ENCODE peak calls at places on chromosomes 7 and 10, in seven cellular contexts. K, M, N, B, P, C and E are unnamed samples.

GRCh38 chr10:27820637-27821036 is 75.0 kb upstream of the MKX start:
- DNase-seq in C (no peak), K (no peak), B (no peak), M (peak), P (no peak), N (no peak), E (no peak)

GRCh38 chr7:336810-337566 is 47.0 kb downstream of the FOXL3 start:
- DNase-seq in P (no peak), K (no peak), C (no peak), N (no peak), B (no peak), M (no peak), E (no peak)

GRCh38 chr10:96271017-96271815 is at the start of gene BLNK:
- DNase-seq in M (no peak), N (peak), P (no peak), K (peak), C (no peak), B (peak), E (peak)

GRCh38 chr7:85750454-85750949 is 563.6 kb upstream of the SEMA3D start:
- DNase-seq in M (no peak), B (no peak), N (peak), K (no peak), P (no peak), C (no peak), E (peak)

GRCh38 chr7:18508441-18509427 is 13.2 kb downstream of the HDAC9 start:
- DNase-seq in K (no peak), B (no peak), P (no peak), N (peak), M (no peak), C (no peak), E (peak)

GRCh38 chr10:30817541-30817940 is 188.0 kb upstream of the LYZL2 start:
- DNase-seq in C (no peak), N (no peak), K (no peak), B (no peak), P (no peak), M (no peak), E (no peak)

GRCh38 chr10:94208315-94208714 is 154.4 kb downstream of the NOC3L start:
- DNase-seq in B (no peak), K (no peak), M (no peak), N (no peak), P (no peak), C (no peak), E (no peak)

GRCh38 chr10:67764012-67764822 is 68.2 kb upstream of the CTNNA3 start:
- DNase-seq in C (peak), N (peak), M (peak), P (peak), K (peak), B (peak), E (peak)

GRCh38 chr10:124704428-124704805 is 39.8 kb downstream of the FAM53B start:
- DNase-seq in M (no peak), P (no peak), C (no peak), K (no peak), B (no peak), N (no peak), E (no peak)

GRCh38 chr10:49242604-49243003 is 54.4 kb upstream of the TMEM273 start:
- DNase-seq in N (no peak), M (no peak), K (peak), C (no peak), P (no peak), B (peak), E (no peak)

GRCh38 chr10:92627845-92628480 is 35.0 kb downstream of the KIF11 start:
- DNase-seq in P (no peak), B (no peak), C (no peak), K (no peak), M (no peak), N (no peak), E (no peak)

GRCh38 chr7:70434376-70434775 is 697.6 kb upstream of the GALNT17 start:
- DNase-seq in M (no peak), K (no peak), P (no peak), N (no peak), C (no peak), B (no peak), E (no peak)

GRCh38 chr7:70434821-70435220 is 697.1 kb upstream of the GALNT17 start:
- DNase-seq in P (no peak), M (no peak), K (no peak), C (no peak), N (no peak), B (no peak), E (no peak)

GRCh38 chr7:70435634-70436033 is 696.3 kb upstream of the GALNT17 start:
- DNase-seq in M (no peak), C (no peak), N (no peak), B (no peak), P (no peak), K (no peak), E (no peak)

GRCh38 chr7:70436815-70437350 is 695.1 kb upstream of the GALNT17 start:
- DNase-seq in M (no peak), N (no peak), K (no peak), C (no peak), B (no peak), P (no peak), E (no peak)

GRCh38 chr7:70432567-70433001 is 699.4 kb upstream of the GALNT17 start:
- DNase-seq in P (no peak), B (no peak), N (no peak), C (no peak), K (no peak), M (no peak), E (no peak)
- H3K27ac ChIP-seq in P (no peak), B (no peak), N (no peak), C (no peak), K (no peak), M (no peak), E (no peak)

GRCh38 chr7:112882506-112882905 is 92.3 kb upstream of the TMEM168 start:
- DNase-seq in B (no peak), M (no peak), N (no peak), K (no peak), C (no peak), P (no peak), E (no peak)
- H3K27ac ChIP-seq in B (no peak), M (no peak), N (no peak), K (no peak), C (no peak), P (no peak), E (no peak)

GRCh38 chr7:87060288-87060537 is 759 bp upstream of the ELAPOR2 start:
- DNase-seq in P (no peak), M (no peak), N (no peak), K (no peak), C (no peak), B (no peak), E (no peak)

GRCh38 chr7:87059525-87060287 is at the start of gene ELAPOR2:
- DNase-seq in C (peak), N (peak), B (peak), M (peak), P (peak), K (peak), E (no peak)

GRCh38 chr7:87057210-87057609 is 2.2 kb downstream of the ELAPOR2 start:
- DNase-seq in C (no peak), N (no peak), P (no peak), B (no peak), M (no peak), K (no peak), E (no peak)

GRCh38 chr7:87058739-87059524 is 522 bp downstream of the ELAPOR2 start:
- DNase-seq in C (peak), B (peak), M (no peak), P (no peak), N (peak), K (peak), E (no peak)

GRCh38 chr7:87056346-87056745 is 3.1 kb downstream of the ELAPOR2 start:
- DNase-seq in C (no peak), K (no peak), N (no peak), P (no peak), B (no peak), M (no peak), E (no peak)
- H3K27ac ChIP-seq in C (no peak), K (no peak), N (no peak), P (no peak), B (no peak), M (no peak), E (no peak)

GRCh38 chr7:68279827-68280400 is 1283.3 kb downstream of the TYW1 start:
- DNase-seq in C (no peak), M (no peak), K (no peak), N (no peak), B (no peak), P (no peak), E (no peak)
- H3K27ac ChIP-seq in C (no peak), M (no peak), K (no peak), N (no peak), B (no peak), P (no peak), E (no peak)

DNA sequence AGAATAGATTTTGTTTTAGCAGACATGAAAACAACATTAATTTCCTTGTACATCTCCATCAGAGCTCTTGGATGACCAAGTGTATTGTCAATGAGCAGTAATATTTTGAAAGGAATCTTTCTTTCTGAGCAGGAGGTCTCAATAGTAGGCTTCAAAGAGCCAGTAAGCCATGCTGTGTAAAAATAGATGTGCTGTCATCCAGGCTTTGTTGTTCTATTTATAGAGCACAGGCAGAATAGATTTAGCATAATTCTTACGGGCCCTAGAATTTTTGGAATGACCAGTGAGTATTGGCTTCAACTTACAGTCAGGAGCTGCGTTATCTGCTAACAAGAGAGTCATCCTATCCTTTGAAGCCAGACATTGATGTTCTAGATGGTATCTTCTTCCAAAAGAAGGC is 19.0 kb downstream of the MINPP1 start:
- DNase-seq in M (no peak), N (no peak), B (no peak), P (no peak), K (no peak), C (no peak), E (no peak)
- H3K27ac ChIP-seq in M (no peak), N (no peak), B (no peak), P (no peak), K (no peak), C (no peak), E (no peak)

GRCh38 chr10:4662576-4663161 is 163.3 kb upstream of the AKR1E2 start:
- DNase-seq in C (no peak), B (no peak), N (no peak), M (no peak), K (no peak), P (no peak), E (no peak)
- H3K27ac ChIP-seq in C (no peak), B (peak), N (peak), M (no peak), K (peak), P (no peak), E (peak)

GRCh38 chr7:29341156-29341555 is 146.6 kb downstream of the CHN2 start:
- DNase-seq in K (no peak), N (no peak), M (no peak), P (no peak), B (no peak), C (no peak), E (no peak)

GRCh38 chr7:29343379-29343778 is 148.8 kb downstream of the CHN2 start:
- DNase-seq in N (no peak), M (no peak), P (no peak), C (no peak), K (no peak), B (no peak), E (no peak)

GRCh38 chr7:29344334-29344978 is 149.9 kb downstream of the CHN2 start:
- DNase-seq in P (no peak), M (no peak), C (no peak), B (no peak), K (no peak), N (no peak), E (no peak)

GRCh38 chr7:29340691-29341090 is 146.1 kb downstream of the CHN2 start:
- DNase-seq in B (no peak), K (no peak), P (no peak), N (no peak), C (no peak), M (no peak), E (no peak)

GRCh38 chr7:29342761-29343160 is 148.2 kb downstream of the CHN2 start:
- DNase-seq in N (no peak), K (no peak), C (no peak), B (no peak), P (no peak), M (no peak), E (no peak)
- H3K27ac ChIP-seq in N (no peak), K (no peak), C (no peak), B (no peak), P (no peak), M (no peak), E (peak)

DNA sequence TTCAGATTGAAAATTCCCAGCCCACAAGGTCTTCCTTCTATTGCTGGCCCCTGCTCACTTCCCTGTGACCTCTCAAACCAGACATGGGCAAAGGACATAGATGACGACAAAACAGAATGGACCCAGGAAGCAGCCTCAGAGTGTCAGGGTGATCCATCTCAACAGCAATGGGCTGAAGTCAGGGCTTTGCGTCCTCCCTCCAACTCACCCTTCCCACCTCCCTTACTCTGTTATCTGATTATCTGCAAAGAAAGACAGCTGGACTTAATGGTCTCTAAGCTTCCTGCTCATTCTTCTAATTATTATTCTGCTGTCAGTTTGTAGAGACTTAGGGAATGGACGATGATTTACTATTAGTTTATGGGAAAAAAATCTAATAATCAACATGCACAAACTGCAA is 115.9 kb downstream of the PIP4K2A start:
- DNase-seq in N (no peak), B (no peak), C (no peak), P (no peak), K (no peak), M (no peak), E (no peak)
- H3K27ac ChIP-seq in N (no peak), B (peak), C (peak), P (peak), K (no peak), M (no peak), E (no peak)